ENCODE peak calls at places on chromosome 1, in four cellular contexts. One of them, this sample, is unnamed.

GRCh38 chr1:201145816-201146215 is 8.5 kb downstream of the TMEM9 start:
- DNase-seq in K562: no peak
- DNase-seq in WTC11: no peak
- DNase-seq in SK-N-SH: no peak
- DNase-seq in this sample: no peak

GRCh38 chr1:91883470-91883869 is 2.5 kb downstream of the TGFBR3 start:
- DNase-seq in K562: peak
- DNase-seq in WTC11: no peak
- DNase-seq in SK-N-SH: peak
- DNase-seq in this sample: no peak

GRCh38 chr1:86906419-86906818 is 7.5 kb downstream of the SELENOF start:
- DNase-seq in K562: peak
- DNase-seq in WTC11: no peak
- DNase-seq in SK-N-SH: no peak
- DNase-seq in this sample: no peak

GRCh38 chr1:202367200-202367742 is 18.8 kb downstream of the PPP1R12B start:
- DNase-seq in K562: no peak
- DNase-seq in WTC11: no peak
- DNase-seq in SK-N-SH: peak
- DNase-seq in this sample: no peak

GRCh38 chr1:193537266-193538003 is 351.0 kb upstream of the B3GALT2 start:
- DNase-seq in K562: no peak
- DNase-seq in WTC11: no peak
- DNase-seq in SK-N-SH: no peak
- DNase-seq in this sample: no peak

GRCh38 chr1:222643937-222644648 is 26.2 kb downstream of the MIA3 start:
- DNase-seq in K562: peak
- DNase-seq in WTC11: peak
- DNase-seq in SK-N-SH: peak
- DNase-seq in this sample: peak

GRCh38 chr1:186255286-186255685 is 119.8 kb downstream of the TPR start:
- DNase-seq in K562: no peak
- DNase-seq in WTC11: no peak
- DNase-seq in SK-N-SH: no peak
- DNase-seq in this sample: no peak

GRCh38 chr1:13730751-13731482 is 30.9 kb downstream of the PRDM2 start:
- DNase-seq in K562: peak
- DNase-seq in WTC11: no peak
- DNase-seq in SK-N-SH: no peak
- DNase-seq in this sample: no peak

GRCh38 chr1:39378377-39378776 is 113.1 kb upstream of the BMP8A start:
- DNase-seq in K562: no peak
- DNase-seq in WTC11: peak
- DNase-seq in SK-N-SH: no peak
- DNase-seq in this sample: no peak

GRCh38 chr1:57996400-57996799 is 550.1 kb downstream of the OMA1 start:
- DNase-seq in K562: no peak
- DNase-seq in WTC11: no peak
- DNase-seq in SK-N-SH: no peak
- DNase-seq in this sample: no peak

GRCh38 chr1:59720716-59721115 is 94.0 kb upstream of the HOOK1 start:
- DNase-seq in K562: no peak
- DNase-seq in WTC11: no peak
- DNase-seq in SK-N-SH: no peak
- DNase-seq in this sample: no peak

GRCh38 chr1:8239039-8239305 is 78.9 kb upstream of the SLC45A1 start:
- DNase-seq in K562: no peak
- DNase-seq in WTC11: no peak
- DNase-seq in SK-N-SH: no peak
- DNase-seq in this sample: no peak

GRCh38 chr1:65059930-65060538 is 88.0 kb upstream of the AK4 start:
- DNase-seq in K562: peak
- DNase-seq in WTC11: no peak
- DNase-seq in SK-N-SH: peak
- DNase-seq in this sample: no peak

GRCh38 chr1:241611063-241611462 is 29.1 kb downstream of the CHML start:
- DNase-seq in K562: peak
- DNase-seq in WTC11: no peak
- DNase-seq in SK-N-SH: peak
- DNase-seq in this sample: no peak

GRCh38 chr1:229117664-229118300 is 153.1 kb upstream of the RAB4A start:
- DNase-seq in K562: peak
- DNase-seq in WTC11: no peak
- DNase-seq in SK-N-SH: no peak
- DNase-seq in this sample: no peak

GRCh38 chr1:156103521-156103947 is 11.0 kb upstream of the LMNA start:
- DNase-seq in K562: no peak
- DNase-seq in WTC11: no peak
- DNase-seq in SK-N-SH: peak
- DNase-seq in this sample: no peak

GRCh38 chr1:109971559-109971958 is 13.0 kb upstream of the AHCYL1 start:
- DNase-seq in K562: no peak
- DNase-seq in WTC11: no peak
- DNase-seq in SK-N-SH: no peak
- DNase-seq in this sample: no peak

GRCh38 chr1:183024352-183025337 is 1.4 kb downstream of the LAMC1 start:
- DNase-seq in K562: no peak
- DNase-seq in WTC11: no peak
- DNase-seq in SK-N-SH: no peak
- DNase-seq in this sample: no peak

GRCh38 chr1:154874465-154874864 is 4.4 kb upstream of the KCNN3 start:
- DNase-seq in K562: no peak
- DNase-seq in WTC11: no peak
- DNase-seq in SK-N-SH: no peak
- DNase-seq in this sample: no peak

GRCh38 chr1:107531065-107531908 is 390.4 kb downstream of the NTNG1 start:
- DNase-seq in K562: no peak
- DNase-seq in WTC11: no peak
- DNase-seq in SK-N-SH: no peak
- DNase-seq in this sample: no peak

GRCh38 chr1:6785721-6786505 is 659 bp downstream of the CAMTA1 start:
- DNase-seq in K562: peak
- DNase-seq in WTC11: peak
- DNase-seq in SK-N-SH: peak
- DNase-seq in this sample: peak

GRCh38 chr1:6414443-6414844 is 5.3 kb downstream of the HES2 start:
- DNase-seq in K562: peak
- DNase-seq in WTC11: peak
- DNase-seq in SK-N-SH: peak
- DNase-seq in this sample: peak

GRCh38 chr1:150132372-150132771 is 17.3 kb upstream of the PLEKHO1 start:
- DNase-seq in K562: no peak
- DNase-seq in WTC11: no peak
- DNase-seq in SK-N-SH: no peak
- DNase-seq in this sample: no peak

GRCh38 chr1:55506686-55507577 is 291.8 kb upstream of the USP24 start:
- DNase-seq in K562: no peak
- DNase-seq in WTC11: no peak
- DNase-seq in SK-N-SH: no peak
- DNase-seq in this sample: no peak

GRCh38 chr1:44786138-44786840 is 1.7 kb downstream of the BEST4 start:
- DNase-seq in K562: peak
- DNase-seq in WTC11: peak
- DNase-seq in SK-N-SH: peak
- DNase-seq in this sample: peak

GRCh38 chr1:24390924-24391782 is 22.4 kb downstream of the STPG1 start:
- DNase-seq in K562: peak
- DNase-seq in WTC11: peak
- DNase-seq in SK-N-SH: peak
- DNase-seq in this sample: peak
- TF ChIP-seq TEAD4 in K562: no peak
- TF ChIP-seq TEAD4 in WTC11: no peak
- TF ChIP-seq TEAD4 in SK-N-SH: no peak
- TF ChIP-seq TEAD4 in this sample: no peak

DNA sequence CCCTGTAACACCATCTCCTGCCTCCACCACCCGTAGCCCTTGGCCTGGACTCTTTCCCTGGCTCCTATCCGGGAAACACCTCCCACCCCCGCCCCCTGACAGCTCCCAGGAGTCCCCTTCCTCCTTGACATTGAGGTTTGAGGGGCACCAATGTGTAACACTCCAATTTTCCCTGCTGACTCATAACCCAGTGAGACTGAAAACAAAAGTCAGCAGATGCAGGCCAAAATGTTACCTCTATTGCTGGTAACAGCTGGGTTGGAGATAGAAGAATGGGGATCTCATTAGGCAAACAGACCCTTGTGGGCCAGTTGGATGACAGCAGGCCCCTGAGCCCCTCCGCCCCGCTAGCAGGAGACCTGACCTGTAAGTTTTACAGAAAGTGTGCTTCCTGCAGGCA is 237.2 kb downstream of the KAZN start:
- DNase-seq in K562: no peak
- DNase-seq in WTC11: no peak
- DNase-seq in SK-N-SH: no peak
- DNase-seq in this sample: no peak
- TF ChIP-seq TEAD4 in K562: no peak
- TF ChIP-seq TEAD4 in WTC11: no peak
- TF ChIP-seq TEAD4 in SK-N-SH: no peak
- TF ChIP-seq TEAD4 in this sample: no peak

DNA sequence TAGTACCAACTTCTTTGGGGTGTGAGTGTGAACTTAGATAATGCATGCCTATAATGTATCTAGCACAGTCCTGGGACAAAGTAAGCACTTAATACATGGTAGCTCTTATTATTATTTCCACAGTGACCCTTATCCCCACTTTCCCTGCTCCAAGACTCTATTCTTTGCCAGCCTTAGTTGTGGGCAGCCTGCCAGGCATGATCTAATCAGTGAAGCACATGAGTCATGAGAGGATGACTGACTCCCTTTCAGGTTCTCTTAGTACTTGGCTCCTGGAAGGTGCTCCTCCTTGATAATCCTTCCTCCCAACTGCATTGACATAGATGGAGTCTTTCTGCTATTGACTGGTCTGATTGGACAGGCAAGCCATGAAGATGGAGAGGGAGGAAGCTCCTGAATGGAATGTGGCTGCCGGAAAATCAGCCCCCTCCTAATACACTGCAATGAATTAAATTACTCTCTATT is 17.4 kb upstream of the GNG12 start:
- DNase-seq in K562: peak
- DNase-seq in WTC11: no peak
- DNase-seq in SK-N-SH: no peak
- DNase-seq in this sample: no peak
- TF ChIP-seq TEAD4 in K562: no peak
- TF ChIP-seq TEAD4 in WTC11: no peak
- TF ChIP-seq TEAD4 in SK-N-SH: no peak
- TF ChIP-seq TEAD4 in this sample: no peak

GRCh38 chr1:174949645-174950044 is 50.1 kb upstream of the CACYBP start:
- DNase-seq in K562: no peak
- DNase-seq in WTC11: no peak
- DNase-seq in SK-N-SH: no peak
- DNase-seq in this sample: no peak
- TF ChIP-seq TEAD4 in K562: no peak
- TF ChIP-seq TEAD4 in WTC11: no peak
- TF ChIP-seq TEAD4 in SK-N-SH: no peak
- TF ChIP-seq TEAD4 in this sample: no peak

GRCh38 chr1:23122023-23122738 is 46.5 kb downstream of the LUZP1 start:
- DNase-seq in K562: no peak
- DNase-seq in WTC11: no peak
- DNase-seq in SK-N-SH: no peak
- DNase-seq in this sample: no peak
- TF ChIP-seq TEAD4 in K562: no peak
- TF ChIP-seq TEAD4 in WTC11: no peak
- TF ChIP-seq TEAD4 in SK-N-SH: no peak
- TF ChIP-seq TEAD4 in this sample: no peak

DNA sequence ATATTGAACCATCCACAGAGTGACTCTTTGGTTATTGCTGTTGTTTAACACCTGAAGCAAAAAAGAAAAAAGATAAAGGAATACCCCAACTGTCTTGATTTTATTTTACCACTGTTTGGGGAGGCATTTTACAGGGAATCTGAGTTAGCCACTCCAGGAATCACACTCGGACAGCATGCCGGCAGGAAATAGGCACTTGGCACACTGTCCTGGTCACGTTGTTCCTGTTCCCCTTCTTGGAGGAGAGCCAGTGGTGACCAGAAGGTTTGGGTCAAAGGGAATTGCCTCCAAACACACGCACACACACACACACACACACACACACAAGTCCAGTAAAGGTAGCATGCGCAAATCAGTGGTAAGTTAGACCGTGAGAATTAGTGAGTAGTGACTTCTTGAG is 13.8 kb downstream of the RGS4 start:
- DNase-seq in K562: no peak
- DNase-seq in WTC11: no peak
- DNase-seq in SK-N-SH: no peak
- DNase-seq in this sample: no peak
- TF ChIP-seq TEAD4 in K562: no peak
- TF ChIP-seq TEAD4 in WTC11: no peak
- TF ChIP-seq TEAD4 in SK-N-SH: no peak
- TF ChIP-seq TEAD4 in this sample: no peak

GRCh38 chr1:117719004-117719403 is 113.2 kb downstream of the TENT5C start:
- DNase-seq in K562: no peak
- DNase-seq in WTC11: no peak
- DNase-seq in SK-N-SH: no peak
- DNase-seq in this sample: no peak
- TF ChIP-seq TEAD4 in K562: no peak
- TF ChIP-seq TEAD4 in WTC11: no peak
- TF ChIP-seq TEAD4 in SK-N-SH: no peak
- TF ChIP-seq TEAD4 in this sample: no peak

GRCh38 chr1:235633220-235633540 is 16.4 kb downstream of the GNG4 start:
- DNase-seq in K562: no peak
- DNase-seq in WTC11: no peak
- DNase-seq in SK-N-SH: no peak
- DNase-seq in this sample: no peak

GRCh38 chr1:235631816-235632215 is 17.8 kb downstream of the GNG4 start:
- DNase-seq in K562: no peak
- DNase-seq in WTC11: no peak
- DNase-seq in SK-N-SH: no peak
- DNase-seq in this sample: no peak

GRCh38 chr1:235635938-235636663 is 13.5 kb downstream of the GNG4 start:
- DNase-seq in K562: no peak
- DNase-seq in WTC11: no peak
- DNase-seq in SK-N-SH: no peak
- DNase-seq in this sample: no peak

GRCh38 chr1:235628316-235629006 is 21.1 kb downstream of the GNG4 start:
- DNase-seq in K562: no peak
- DNase-seq in WTC11: no peak
- DNase-seq in SK-N-SH: no peak
- DNase-seq in this sample: no peak

GRCh38 chr1:235632538-235633219 is 16.9 kb downstream of the GNG4 start:
- DNase-seq in K562: no peak
- DNase-seq in WTC11: no peak
- DNase-seq in SK-N-SH: no peak
- DNase-seq in this sample: no peak
- TF ChIP-seq TEAD4 in K562: no peak
- TF ChIP-seq TEAD4 in WTC11: no peak
- TF ChIP-seq TEAD4 in SK-N-SH: no peak
- TF ChIP-seq TEAD4 in this sample: no peak

This sample was measured in H1.